ENCODE peak calls at places on chromosome 14, in ten cellular contexts. X, C, S, B, L, W, K, P, M and I are unnamed samples.
A peak's percentile ranks its signal among the peaks of the same experiment; 100 is the strongest.

GRCh38 chr14:70808023-70808401 is 1.3 kb downstream of the MAP3K9 start:
- DNase-seq in M (no peak), X (no peak), B (no peak), C (peak; percentile 42), P (no peak), L (no peak), S (no peak), W (no peak), K (no peak), I (no peak)

GRCh38 chr14:31510855-31511254 is 23.0 kb upstream of the GPR33 start:
- DNase-seq in L (no peak), C (no peak), X (no peak), B (no peak), P (no peak), M (no peak), K (no peak), S (no peak), W (no peak), I (no peak)

GRCh38 chr14:53055003-53055402 is 98.1 kb downstream of the DDHD1 start:
- DNase-seq in L (peak; percentile 72), W (no peak), K (no peak), X (no peak), C (no peak), P (peak; percentile 84), B (peak; percentile 77), M (no peak), S (peak; percentile 75), I (peak; percentile 48)

GRCh38 chr14:101772770-101773169 is 11.3 kb downstream of the PPP2R5C start:
- DNase-seq in K (no peak), P (no peak), W (no peak), X (no peak), M (no peak), C (no peak), S (no peak), L (no peak), B (no peak), I (no peak)

GRCh38 chr14:88904864-88905263 is 80.4 kb downstream of the TTC8 start:
- DNase-seq in W (no peak), X (no peak), K (no peak), P (peak; percentile 63), M (no peak), L (peak; percentile 44), C (no peak), S (peak; percentile 46), B (peak; percentile 3), I (no peak)

GRCh38 chr14:83071888-83072501 is 1538.3 kb upstream of the SEL1L start:
- DNase-seq in M (no peak), X (no peak), L (peak; percentile 19), S (no peak), C (no peak), P (no peak), B (no peak), K (no peak), W (no peak), I (peak; percentile 0)

GRCh38 chr14:61372842-61373555 is 51.6 kb downstream of the PRKCH start:
- DNase-seq in C (no peak), P (no peak), L (no peak), S (no peak), W (no peak), B (no peak), K (no peak), M (no peak), X (no peak), I (no peak)

GRCh38 chr14:61128382-61129167 is 147.5 kb downstream of the SLC38A6 start:
- DNase-seq in C (no peak), K (no peak), L (peak; percentile 46), B (no peak), S (no peak), P (no peak), W (no peak), M (no peak), X (no peak), I (no peak)

GRCh38 chr14:99189201-99189801 is 82.7 kb downstream of the BCL11B start:
- DNase-seq in L (no peak), S (no peak), P (no peak), B (no peak), C (no peak), X (no peak), M (no peak), K (no peak), W (no peak), I (no peak)

GRCh38 chr14:99192823-99193222 is 79.2 kb downstream of the BCL11B start:
- DNase-seq in P (no peak), C (no peak), M (no peak), X (no peak), W (no peak), S (no peak), B (no peak), K (no peak), L (no peak), I (no peak)

GRCh38 chr14:99190696-99191662 is 81.0 kb downstream of the BCL11B start:
- DNase-seq in S (no peak), M (no peak), B (no peak), P (no peak), X (no peak), K (no peak), W (no peak), L (no peak), C (no peak), I (no peak)

GRCh38 chr14:99194136-99194535 is 77.9 kb downstream of the BCL11B start:
- DNase-seq in C (no peak), W (no peak), L (no peak), P (no peak), M (no peak), S (no peak), K (no peak), X (no peak), B (no peak), I (no peak)

GRCh38 chr14:99191663-99192621 is 80.1 kb downstream of the BCL11B start:
- DNase-seq in M (no peak), B (peak; percentile 73), X (peak; percentile 2), W (peak; percentile 67), C (no peak), S (peak; percentile 78), K (no peak), P (peak; percentile 33), L (peak; percentile 13), I (peak; percentile 21)
- H3K4me3 ChIP-seq in M (peak overlapping the region; percentile 50), B (peak overlapping the region; percentile 21), X (peak overlapping the region; percentile 16), W (peak overlapping the region; percentile 48), C (peak overlapping the region; percentile 36), S (peak overlapping the region; percentile 26), K (peak overlapping the region; percentile 2), P (peak overlapping the region; percentile 22), L (no peak overlapping the region), I (peak overlapping the region; percentile 38)

GRCh38 chr14:85280074-85280473 is 249.9 kb upstream of the FLRT2 start:
- DNase-seq in L (peak; percentile 3), K (no peak), C (no peak), S (no peak), W (no peak), P (no peak), B (no peak), M (no peak), X (no peak), I (no peak)

GRCh38 chr14:85273099-85273677 is 256.8 kb upstream of the FLRT2 start:
- DNase-seq in M (no peak), S (no peak), X (no peak), P (peak; percentile 33), K (no peak), L (no peak), B (peak; percentile 3), C (no peak), W (no peak), I (no peak)

GRCh38 chr14:85279407-85279806 is 250.5 kb upstream of the FLRT2 start:
- DNase-seq in L (no peak), C (no peak), S (no peak), K (no peak), X (no peak), P (no peak), B (no peak), W (no peak), M (no peak), I (no peak)

GRCh38 chr14:85273952-85274351 is 256.0 kb upstream of the FLRT2 start:
- DNase-seq in B (no peak), K (no peak), X (no peak), P (no peak), L (no peak), W (no peak), S (no peak), M (no peak), C (no peak), I (no peak)

GRCh38 chr14:85276829-85277228 is 253.1 kb upstream of the FLRT2 start:
- DNase-seq in X (no peak), W (no peak), L (no peak), M (no peak), B (peak; percentile 9), K (no peak), P (peak; percentile 53), C (no peak), S (no peak), I (no peak)
- TF ChIP-seq CTCF in X (no peak), W (no peak), L (no peak), M (no peak), B (no peak), K (no peak), P (peak; percentile 9), C (no peak), S (no peak), I (no peak)

GRCh38 chr14:79278286-79278797 is 933.0 kb downstream of the DIO2 start:
- DNase-seq in S (no peak), P (no peak), X (no peak), B (no peak), C (no peak), M (no peak), K (no peak), W (no peak), L (no peak), I (no peak)

GRCh38 chr14:79279645-79280399 is 931.5 kb downstream of the DIO2 start:
- DNase-seq in P (no peak), C (no peak), L (peak; percentile 10), X (no peak), M (no peak), W (no peak), S (no peak), K (no peak), B (no peak), I (no peak)

GRCh38 chr14:79280400-79280670 is 931.0 kb downstream of the DIO2 start:
- DNase-seq in X (no peak), P (no peak), W (no peak), B (no peak), M (no peak), K (no peak), C (no peak), S (no peak), L (no peak), I (no peak)

GRCh38 chr14:79278798-79279644 is 932.3 kb downstream of the DIO2 start:
- DNase-seq in K (peak; percentile 30), X (peak; percentile 54), C (no peak), L (peak; percentile 92), S (peak; percentile 91), B (peak; percentile 84), P (peak; percentile 59), W (peak; percentile 32), M (peak; percentile 45), I (peak; percentile 43)

DNA sequence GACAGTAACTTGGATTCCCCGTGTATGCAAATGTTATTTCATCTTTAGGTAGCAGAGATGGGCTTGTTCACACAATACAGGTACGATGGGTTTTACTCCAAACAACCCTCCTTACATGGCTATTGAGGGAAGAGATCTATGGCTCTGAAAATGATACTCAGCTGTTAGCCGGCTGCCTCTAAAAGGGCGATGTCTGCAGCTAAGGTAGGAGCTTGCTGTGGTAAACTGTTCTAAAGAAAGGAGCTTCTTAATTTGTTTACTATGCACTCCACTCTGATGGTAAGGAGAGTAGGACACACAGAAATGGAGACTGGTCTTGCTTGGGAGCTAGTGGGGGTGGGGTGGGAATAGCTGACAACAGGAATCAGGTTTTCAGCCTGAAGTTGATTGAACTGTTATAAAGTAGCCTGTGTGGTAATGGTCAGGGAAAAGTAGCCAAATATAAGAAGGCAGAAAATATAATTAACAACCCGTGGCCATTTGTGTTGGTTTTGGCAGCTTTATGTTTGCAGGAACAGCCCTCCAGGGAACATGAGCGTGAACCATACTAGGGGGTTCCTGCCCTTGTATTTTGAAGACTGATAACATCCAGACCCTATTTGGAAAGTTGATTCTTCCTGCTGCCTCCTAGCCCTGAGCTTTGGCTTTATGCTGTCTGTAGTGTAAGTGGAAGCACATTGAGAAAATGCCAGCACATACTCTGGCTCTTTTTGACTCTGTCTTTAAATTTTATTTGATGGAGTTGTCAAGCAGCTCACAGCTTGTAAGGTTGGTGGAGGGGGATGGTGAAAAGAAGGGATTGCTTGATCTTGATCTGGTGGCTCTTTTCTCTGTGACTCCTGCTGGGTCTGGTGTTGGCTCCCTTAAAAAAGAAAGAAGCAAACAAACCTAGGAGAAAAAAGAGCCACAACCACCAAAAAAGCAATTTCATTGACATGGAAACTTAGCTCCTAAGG is 929.8 kb downstream of the DIO2 start:
- DNase-seq in P (no peak), L (no peak), M (no peak), C (no peak), K (no peak), X (no peak), S (peak; percentile 14), B (no peak), W (no peak), I (no peak)
- H3K4me3 ChIP-seq in P (no peak overlapping the region), L (peak overlapping the region; percentile 88), M (peak overlapping the region; percentile 85), C (no peak overlapping the region), K (peak overlapping the region; percentile 48), X (peak overlapping the region; percentile 8), S (peak overlapping the region; percentile 20), B (peak overlapping the region; percentile 5), W (peak overlapping the region; percentile 3), I (no peak overlapping the region)

GRCh38 chr14:98878278-98878677 is 393.7 kb downstream of the BCL11B start:
- DNase-seq in L (no peak), S (no peak), K (no peak), C (no peak), W (no peak), X (no peak), P (no peak), B (no peak), M (no peak), I (no peak)

GRCh38 chr14:98871796-98872195 is 400.2 kb downstream of the BCL11B start:
- DNase-seq in W (no peak), S (peak; percentile 3), C (no peak), M (no peak), B (no peak), X (no peak), K (no peak), P (no peak), L (no peak), I (no peak)

DNA sequence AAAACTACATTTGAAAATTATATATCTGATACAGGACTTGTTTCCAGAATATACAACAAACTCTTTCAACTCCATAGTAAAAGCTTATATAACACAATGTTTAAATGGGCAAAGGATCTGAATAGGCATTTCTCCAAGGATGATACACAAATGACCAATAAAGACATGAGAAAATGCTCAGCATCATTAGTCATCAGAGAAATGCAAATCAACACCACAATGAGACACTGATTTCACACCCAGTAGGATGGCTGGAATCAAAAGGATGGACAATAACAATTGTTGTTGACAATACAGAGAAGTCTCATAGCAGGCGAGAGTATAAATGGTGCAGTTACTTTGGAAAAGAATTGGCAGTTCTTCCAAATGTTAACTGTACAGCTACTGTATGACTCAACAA is 394.9 kb downstream of the BCL11B start:
- DNase-seq in C (no peak), L (no peak), X (no peak), K (no peak), S (no peak), M (no peak), P (no peak), B (no peak), W (no peak), I (no peak)
- TF ChIP-seq CTCF in C (no peak), L (no peak), X (no peak), K (no peak), S (no peak), M (no peak), P (no peak), B (no peak), W (no peak), I (no peak)